ENCODE peak calls at places on chromosomes 6 and 20, in ten cellular contexts. Z, C, S, R, G, W, U, N, M and V are unnamed samples.

GRCh38 chr6:46799657-46800056 is 6.5 kb downstream of the MEP1A start:
- DNase-seq in C (no peak), M (no peak), W (no peak), U (no peak), R (no peak), Z (no peak), S (no peak), G (no peak), N (no peak), V (no peak)

GRCh38 chr6:92126088-92126487 is 1293.3 kb downstream of the EPHA7 start:
- DNase-seq in G (no peak), R (no peak), M (no peak), W (no peak), C (no peak), U (no peak), Z (no peak), S (no peak), N (no peak), V (no peak)

GRCh38 chr20:6756961-6757595 is 10.4 kb upstream of the BMP2 start:
- DNase-seq in R (no peak), G (no peak), N (no peak), M (no peak), W (no peak), U (peak; percentile 83), C (no peak), Z (no peak), S (no peak), V (no peak)

GRCh38 chr6:154528286-154528915 is 17.9 kb upstream of the CNKSR3 start:
- DNase-seq in N (no peak), M (no peak), C (no peak), W (no peak), S (no peak), U (no peak), G (no peak), Z (no peak), R (no peak), V (no peak)

GRCh38 chr6:143000771-143001170 is 55.8 kb upstream of the HIVEP2 start:
- DNase-seq in U (no peak), N (no peak), C (no peak), W (no peak), M (no peak), R (no peak), S (no peak), G (no peak), Z (no peak), V (no peak)

GRCh38 chr20:59976196-59976847 is 18.1 kb downstream of the CDH26 start:
- DNase-seq in M (no peak), S (no peak), G (no peak), W (no peak), U (peak; percentile 32), N (no peak), Z (no peak), C (no peak), R (no peak), V (no peak)

GRCh38 chr6:9131616-9132015 is 696.3 kb upstream of the SLC35B3 start:
- DNase-seq in W (peak; percentile 1), N (no peak), S (no peak), M (no peak), C (no peak), U (no peak), G (no peak), R (no peak), Z (no peak), V (no peak)

GRCh38 chr6:28488916-28489365 is 26.7 kb downstream of the GPX6 start:
- DNase-seq in W (peak; percentile 83), N (peak; percentile 90), G (no peak), S (no peak), R (peak; percentile 72), U (no peak), M (peak; percentile 68), Z (peak; percentile 83), C (peak; percentile 8), V (no peak)